ENCODE peak calls at places on chromosomes 3 and 15, in six cellular contexts. One of them, this sample, is unnamed.

GRCh38 chr15:91939432-91939831 is 85.9 kb downstream of the SLCO3A1 start:
- DNase-seq in foreskin fibroblast: no peak
- DNase-seq in GM12865: no peak
- DNase-seq in CD8-positive, alpha-beta T cell: no peak
- DNase-seq in dorsolateral prefrontal cortex: no peak
- DNase-seq in AG09309: no peak
- DNase-seq in this sample: no peak

GRCh38 chr15:83470895-83471294 is 23.8 kb downstream of the SH3GL3 start:
- DNase-seq in foreskin fibroblast: no peak
- DNase-seq in GM12865: no peak
- DNase-seq in CD8-positive, alpha-beta T cell: no peak
- DNase-seq in dorsolateral prefrontal cortex: no peak
- DNase-seq in AG09309: no peak
- DNase-seq in this sample: no peak

GRCh38 chr15:35690698-35691116 is 144.7 kb upstream of the DPH6 start:
- DNase-seq in foreskin fibroblast: peak; percentile 52
- DNase-seq in GM12865: no peak
- DNase-seq in CD8-positive, alpha-beta T cell: no peak
- DNase-seq in dorsolateral prefrontal cortex: no peak
- DNase-seq in AG09309: peak; percentile 21
- DNase-seq in this sample: no peak

GRCh38 chr3:101703169-101703568 is 16.7 kb upstream of the RPL24 start:
- DNase-seq in foreskin fibroblast: no peak
- DNase-seq in GM12865: no peak
- DNase-seq in CD8-positive, alpha-beta T cell: no peak
- DNase-seq in dorsolateral prefrontal cortex: no peak
- DNase-seq in AG09309: no peak
- DNase-seq in this sample: no peak

GRCh38 chr3:171514466-171514865 is 54.3 kb upstream of the TNIK start:
- DNase-seq in foreskin fibroblast: no peak
- DNase-seq in GM12865: no peak
- DNase-seq in CD8-positive, alpha-beta T cell: no peak
- DNase-seq in dorsolateral prefrontal cortex: no peak
- DNase-seq in AG09309: no peak
- DNase-seq in this sample: no peak

GRCh38 chr3:10548997-10549396 is 43.6 kb upstream of the ATP2B2 start:
- DNase-seq in foreskin fibroblast: no peak
- DNase-seq in GM12865: no peak
- DNase-seq in CD8-positive, alpha-beta T cell: no peak
- DNase-seq in dorsolateral prefrontal cortex: no peak
- DNase-seq in AG09309: no peak
- DNase-seq in this sample: no peak

GRCh38 chr3:24495334-24495994 is 814 bp upstream of the THRB start:
- DNase-seq in foreskin fibroblast: no peak
- DNase-seq in GM12865: no peak
- DNase-seq in CD8-positive, alpha-beta T cell: no peak
- DNase-seq in dorsolateral prefrontal cortex: no peak
- DNase-seq in AG09309: no peak
- DNase-seq in this sample: no peak

GRCh38 chr3:48664929-48665328 is 2.2 kb upstream of the CELSR3 start:
- DNase-seq in foreskin fibroblast: no peak
- DNase-seq in GM12865: no peak
- DNase-seq in CD8-positive, alpha-beta T cell: no peak
- DNase-seq in dorsolateral prefrontal cortex: no peak
- DNase-seq in AG09309: no peak
- DNase-seq in this sample: no peak

GRCh38 chr15:55587321-55588069 is 650 bp downstream of the PYGO1 start:
- DNase-seq in foreskin fibroblast: peak; percentile 34
- DNase-seq in GM12865: peak; percentile 8
- DNase-seq in CD8-positive, alpha-beta T cell: no peak
- DNase-seq in dorsolateral prefrontal cortex: no peak
- DNase-seq in AG09309: no peak
- DNase-seq in this sample: no peak

GRCh38 chr15:63476229-63476632 is 28.2 kb upstream of the USP3 start:
- DNase-seq in foreskin fibroblast: peak; percentile 96
- DNase-seq in GM12865: no peak
- DNase-seq in CD8-positive, alpha-beta T cell: no peak
- DNase-seq in dorsolateral prefrontal cortex: no peak
- DNase-seq in AG09309: peak; percentile 77
- DNase-seq in this sample: no peak

GRCh38 chr15:98713585-98714001 is 65.3 kb downstream of the IGF1R start:
- DNase-seq in foreskin fibroblast: peak; percentile 13
- DNase-seq in GM12865: peak; percentile 78
- DNase-seq in CD8-positive, alpha-beta T cell: no peak
- DNase-seq in dorsolateral prefrontal cortex: no peak
- DNase-seq in AG09309: no peak
- DNase-seq in this sample: no peak

GRCh38 chr15:58260186-58260910 is 122.2 kb downstream of the AQP9 start:
- DNase-seq in foreskin fibroblast: no peak
- DNase-seq in GM12865: no peak
- DNase-seq in CD8-positive, alpha-beta T cell: no peak
- DNase-seq in dorsolateral prefrontal cortex: no peak
- DNase-seq in AG09309: no peak
- DNase-seq in this sample: no peak

GRCh38 chr3:72134989-72135451 is 350.1 kb upstream of the PROK2 start:
- DNase-seq in foreskin fibroblast: no peak
- DNase-seq in GM12865: peak; percentile 37
- DNase-seq in CD8-positive, alpha-beta T cell: no peak
- DNase-seq in dorsolateral prefrontal cortex: no peak
- DNase-seq in AG09309: no peak
- DNase-seq in this sample: no peak

GRCh38 chr15:89090791-89091666 is 2.8 kb downstream of the ABHD2 start:
- DNase-seq in foreskin fibroblast: peak; percentile 81
- DNase-seq in GM12865: peak; percentile 73
- DNase-seq in CD8-positive, alpha-beta T cell: peak; percentile 31
- DNase-seq in dorsolateral prefrontal cortex: peak; percentile 66
- DNase-seq in AG09309: peak; percentile 59
- DNase-seq in this sample: peak; percentile 51

GRCh38 chr3:42906085-42906904 is at the start of gene ZNF662:
- DNase-seq in foreskin fibroblast: no peak
- DNase-seq in GM12865: no peak
- DNase-seq in CD8-positive, alpha-beta T cell: peak; percentile 20
- DNase-seq in dorsolateral prefrontal cortex: peak; percentile 50
- DNase-seq in AG09309: no peak
- DNase-seq in this sample: no peak

GRCh38 chr3:65436580-65436979 is 602.1 kb downstream of the MAGI1 start:
- DNase-seq in foreskin fibroblast: no peak
- DNase-seq in GM12865: peak; percentile 14
- DNase-seq in CD8-positive, alpha-beta T cell: no peak
- DNase-seq in dorsolateral prefrontal cortex: peak; percentile 24
- DNase-seq in AG09309: no peak
- DNase-seq in this sample: no peak
- TF ChIP-seq CTCF in foreskin fibroblast: peak; percentile 36
- TF ChIP-seq CTCF in GM12865: peak; percentile 22
- TF ChIP-seq CTCF in CD8-positive, alpha-beta T cell: no peak
- TF ChIP-seq CTCF in dorsolateral prefrontal cortex: peak; percentile 42
- TF ChIP-seq CTCF in AG09309: peak; percentile 20
- TF ChIP-seq CTCF in this sample: no peak

GRCh38 chr3:49701388-49702077 is 12.2 kb downstream of the RNF123 start:
- DNase-seq in foreskin fibroblast: no peak
- DNase-seq in GM12865: no peak
- DNase-seq in CD8-positive, alpha-beta T cell: no peak
- DNase-seq in dorsolateral prefrontal cortex: no peak
- DNase-seq in AG09309: no peak
- DNase-seq in this sample: no peak
- TF ChIP-seq CTCF in foreskin fibroblast: peak; percentile 65
- TF ChIP-seq CTCF in GM12865: peak; percentile 31
- TF ChIP-seq CTCF in CD8-positive, alpha-beta T cell: no peak
- TF ChIP-seq CTCF in dorsolateral prefrontal cortex: peak; percentile 24
- TF ChIP-seq CTCF in AG09309: peak; percentile 60
- TF ChIP-seq CTCF in this sample: no peak

DNA sequence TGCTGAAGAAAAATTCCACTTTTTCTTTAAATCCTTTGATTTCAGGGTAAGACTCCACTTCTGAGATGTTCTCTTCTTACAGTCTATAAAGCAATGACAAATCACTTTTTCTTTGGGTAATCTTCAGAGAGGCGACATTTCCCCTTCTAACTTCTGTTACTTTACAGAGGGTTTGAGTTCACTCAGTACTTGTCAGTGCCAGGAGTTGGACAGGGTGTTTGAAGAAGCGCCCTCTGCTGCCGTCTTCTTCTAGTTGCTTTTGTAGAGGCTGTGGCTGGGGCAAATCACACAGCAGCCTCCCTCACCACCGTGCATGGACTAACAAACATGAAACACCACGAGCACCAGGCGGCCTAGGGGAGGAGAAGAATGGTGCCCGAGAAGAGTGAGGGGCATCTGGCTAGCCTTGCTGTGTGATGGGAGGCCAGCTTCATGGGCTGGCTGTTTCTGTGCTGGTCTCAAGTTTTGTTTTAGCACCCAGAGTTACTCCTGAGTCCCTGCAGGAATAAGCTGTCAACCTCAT is at the start of gene CD80:
- DNase-seq in foreskin fibroblast: peak; percentile 23
- DNase-seq in GM12865: peak; percentile 96
- DNase-seq in CD8-positive, alpha-beta T cell: peak; percentile 20
- DNase-seq in dorsolateral prefrontal cortex: no peak
- DNase-seq in AG09309: peak; percentile 7
- DNase-seq in this sample: peak; percentile 27
- TF ChIP-seq CTCF in foreskin fibroblast: no peak
- TF ChIP-seq CTCF in GM12865: peak; percentile 73
- TF ChIP-seq CTCF in CD8-positive, alpha-beta T cell: peak; percentile 15
- TF ChIP-seq CTCF in dorsolateral prefrontal cortex: no peak
- TF ChIP-seq CTCF in AG09309: peak; percentile 51
- TF ChIP-seq CTCF in this sample: peak; percentile 26

GRCh38 chr3:140731440-140732119 is 53.7 kb downstream of the TRIM42 start:
- DNase-seq in foreskin fibroblast: no peak
- DNase-seq in GM12865: peak; percentile 46
- DNase-seq in CD8-positive, alpha-beta T cell: no peak
- DNase-seq in dorsolateral prefrontal cortex: no peak
- DNase-seq in AG09309: no peak
- DNase-seq in this sample: no peak

GRCh38 chr3:140733623-140734022 is 55.8 kb downstream of the TRIM42 start:
- DNase-seq in foreskin fibroblast: no peak
- DNase-seq in GM12865: no peak
- DNase-seq in CD8-positive, alpha-beta T cell: no peak
- DNase-seq in dorsolateral prefrontal cortex: no peak
- DNase-seq in AG09309: no peak
- DNase-seq in this sample: no peak

GRCh38 chr3:140742116-140742515 is 64.3 kb downstream of the TRIM42 start:
- DNase-seq in foreskin fibroblast: no peak
- DNase-seq in GM12865: no peak
- DNase-seq in CD8-positive, alpha-beta T cell: no peak
- DNase-seq in dorsolateral prefrontal cortex: no peak
- DNase-seq in AG09309: no peak
- DNase-seq in this sample: no peak

DNA sequence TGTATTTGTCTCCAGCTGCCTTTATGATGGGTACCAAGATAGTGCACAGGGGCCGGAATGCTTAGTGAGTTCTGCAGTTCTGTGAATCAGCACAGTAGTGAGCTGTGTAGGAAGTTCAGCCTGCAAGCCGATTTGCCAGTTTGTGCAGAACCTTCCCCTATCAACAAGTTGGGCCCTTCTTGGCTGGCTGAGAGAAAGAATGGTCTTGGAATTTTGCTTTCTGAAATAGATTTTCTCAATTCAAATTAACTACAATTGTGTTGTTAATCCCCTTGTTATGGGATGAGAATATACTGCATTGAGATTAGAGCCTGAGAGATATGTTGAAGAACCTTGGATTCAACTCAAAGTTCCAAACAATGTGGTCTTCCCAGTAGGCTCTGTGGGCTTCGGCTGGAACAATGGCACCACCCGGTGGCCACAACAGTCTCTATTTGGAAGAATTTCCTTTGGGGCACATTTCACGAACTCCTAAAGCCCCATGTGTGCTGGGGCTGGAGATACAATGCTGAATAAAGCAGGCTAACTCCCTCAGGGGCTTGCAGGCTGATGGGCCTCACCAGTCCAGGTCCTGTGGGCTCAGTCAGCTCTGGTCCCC is 59.1 kb downstream of the TRIM42 start:
- DNase-seq in foreskin fibroblast: peak; percentile 29
- DNase-seq in GM12865: peak; percentile 27
- DNase-seq in CD8-positive, alpha-beta T cell: no peak
- DNase-seq in dorsolateral prefrontal cortex: peak; percentile 64
- DNase-seq in AG09309: peak; percentile 8
- DNase-seq in this sample: no peak
- TF ChIP-seq CTCF in foreskin fibroblast: peak; percentile 48
- TF ChIP-seq CTCF in GM12865: peak; percentile 37
- TF ChIP-seq CTCF in CD8-positive, alpha-beta T cell: no peak
- TF ChIP-seq CTCF in dorsolateral prefrontal cortex: peak; percentile 43
- TF ChIP-seq CTCF in AG09309: peak; percentile 60
- TF ChIP-seq CTCF in this sample: no peak

GRCh38 chr15:51814616-51815015 is 14.8 kb upstream of the TMOD3 start:
- DNase-seq in foreskin fibroblast: no peak
- DNase-seq in GM12865: no peak
- DNase-seq in CD8-positive, alpha-beta T cell: no peak
- DNase-seq in dorsolateral prefrontal cortex: no peak
- DNase-seq in AG09309: no peak
- DNase-seq in this sample: no peak

GRCh38 chr15:51806123-51806522 is 23.3 kb upstream of the TMOD3 start:
- DNase-seq in foreskin fibroblast: no peak
- DNase-seq in GM12865: no peak
- DNase-seq in CD8-positive, alpha-beta T cell: no peak
- DNase-seq in dorsolateral prefrontal cortex: no peak
- DNase-seq in AG09309: no peak
- DNase-seq in this sample: no peak

GRCh38 chr15:51812598-51812997 is 16.9 kb upstream of the TMOD3 start:
- DNase-seq in foreskin fibroblast: no peak
- DNase-seq in GM12865: no peak
- DNase-seq in CD8-positive, alpha-beta T cell: no peak
- DNase-seq in dorsolateral prefrontal cortex: no peak
- DNase-seq in AG09309: no peak
- DNase-seq in this sample: no peak

GRCh38 chr15:51803961-51804360 is 25.5 kb upstream of the TMOD3 start:
- DNase-seq in foreskin fibroblast: no peak
- DNase-seq in GM12865: no peak
- DNase-seq in CD8-positive, alpha-beta T cell: no peak
- DNase-seq in dorsolateral prefrontal cortex: no peak
- DNase-seq in AG09309: no peak
- DNase-seq in this sample: no peak

GRCh38 chr15:51809457-51809856 is 20.0 kb upstream of the TMOD3 start:
- DNase-seq in foreskin fibroblast: no peak
- DNase-seq in GM12865: no peak
- DNase-seq in CD8-positive, alpha-beta T cell: no peak
- DNase-seq in dorsolateral prefrontal cortex: no peak
- DNase-seq in AG09309: no peak
- DNase-seq in this sample: no peak
- TF ChIP-seq CTCF in foreskin fibroblast: no peak
- TF ChIP-seq CTCF in GM12865: no peak
- TF ChIP-seq CTCF in CD8-positive, alpha-beta T cell: no peak
- TF ChIP-seq CTCF in dorsolateral prefrontal cortex: no peak
- TF ChIP-seq CTCF in AG09309: no peak
- TF ChIP-seq CTCF in this sample: no peak